ENCODE peak calls at places on chromosome 22, in seven cellular contexts. D is left lung, P is type B pancreatic cell, Y is dorsolateral prefrontal cortex, K is GM13976, W is epithelial cell of proximal tubule, Q is MCF 10A. Z is an unnamed sample.

GRCh38 chr22:38043151-38044039 is 13.8 kb upstream of the PICK1 start:
- DNase-seq in D (no peak), P (no peak), Y (no peak), K (no peak), W (no peak), Q (no peak), Z (no peak)

GRCh38 chr22:27298387-27299141 is 503.0 kb downstream of the MN1 start:
- DNase-seq in D (no peak), P (no peak), Y (no peak), K (no peak), W (no peak), Q (no peak), Z (no peak)

GRCh38 chr22:33656808-33657628 is 263.3 kb downstream of the LARGE1 start:
- DNase-seq in D (no peak), P (no peak), Y (no peak), K (no peak), W (no peak), Q (no peak), Z (no peak)

GRCh38 chr22:22556995-22557925 is 1.8 kb downstream of the PRAME start:
- DNase-seq in D (no peak), P (no peak), Y (no peak), K (no peak), W (no peak), Q (no peak), Z (no peak)

GRCh38 chr22:38203090-38203810 is 1.5 kb downstream of the MAFF start:
- DNase-seq in D (peak), P (peak), Y (no peak), K (peak), W (no peak), Q (peak), Z (no peak)

GRCh38 chr22:27296091-27296675 is 505.4 kb downstream of the MN1 start:
- DNase-seq in D (no peak), P (no peak), Y (no peak), K (no peak), W (no peak), Q (no peak), Z (no peak)

GRCh38 chr22:27966168-27967064 is 47.4 kb upstream of the PITPNB start:
- DNase-seq in D (no peak), P (no peak), Y (no peak), K (no peak), W (no peak), Q (no peak), Z (no peak)

GRCh38 chr22:30689622-30690021 is 5.1 kb upstream of the OSBP2 start:
- DNase-seq in D (no peak), P (no peak), Y (no peak), K (no peak), W (no peak), Q (no peak), Z (no peak)

GRCh38 chr22:24325105-24325757 is 54.6 kb downstream of the SPECC1L start:
- DNase-seq in D (no peak), P (no peak), Y (no peak), K (peak), W (peak), Q (peak), Z (peak)

GRCh38 chr22:33467718-33468117 is 409.5 kb upstream of the SYN3 start:
- DNase-seq in D (no peak), P (no peak), Y (no peak), K (no peak), W (no peak), Q (no peak), Z (no peak)

GRCh38 chr22:21926728-21927127 is 25.9 kb downstream of the PPM1F start:
- DNase-seq in D (peak), P (peak), Y (no peak), K (no peak), W (no peak), Q (no peak), Z (no peak)

GRCh38 chr22:29260601-29261315 is 7.0 kb downstream of the RHBDD3 start:
- DNase-seq in D (no peak), P (no peak), Y (no peak), K (peak), W (no peak), Q (no peak), Z (no peak)

GRCh38 chr22:20164863-20165262 is 14.0 kb upstream of the CCDC188 start:
- DNase-seq in D (no peak), P (no peak), Y (no peak), K (no peak), W (no peak), Q (no peak), Z (no peak)

GRCh38 chr22:32897400-32897799 is 95.9 kb downstream of the TIMP3 start:
- DNase-seq in D (no peak), P (no peak), Y (no peak), K (no peak), W (no peak), Q (peak), Z (no peak)

GRCh38 chr22:35411112-35411511 is 11.2 kb downstream of the MCM5 start:
- DNase-seq in D (peak), P (no peak), Y (no peak), K (peak), W (no peak), Q (no peak), Z (peak)
- TF ChIP-seq CTCF in D (no peak), P (no peak), Y (no peak), K (peak), W (no peak), Q (no peak), Z (peak)

GRCh38 chr22:47842119-47842518 is 1079.7 kb downstream of the TBC1D22A start:
- DNase-seq in D (peak), P (no peak), Y (no peak), K (no peak), W (no peak), Q (no peak), Z (no peak)
- TF ChIP-seq CTCF in D (no peak), P (no peak), Y (no peak), K (no peak), W (no peak), Q (no peak), Z (no peak)

DNA sequence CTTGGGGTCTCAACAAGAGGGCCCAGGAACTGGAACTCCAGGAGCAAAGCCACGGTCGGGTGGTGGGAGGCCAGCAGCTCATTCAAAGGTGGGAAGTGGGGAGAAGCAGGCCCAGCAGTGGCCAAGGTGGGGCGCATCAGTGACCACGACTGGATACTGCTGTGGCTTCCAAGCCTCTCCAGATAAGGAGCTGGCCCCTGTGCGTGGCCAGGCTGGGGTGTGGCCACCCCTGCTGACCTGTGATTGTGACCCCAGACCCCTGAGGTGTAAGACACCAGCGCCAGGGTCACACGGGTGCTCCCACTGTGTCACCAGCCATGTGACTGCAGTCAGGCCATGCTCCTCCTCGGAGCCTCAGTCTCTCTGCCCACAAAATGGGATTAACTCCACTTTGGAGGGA is 20.3 kb downstream of the A4GALT start:
- DNase-seq in D (no peak), P (no peak), Y (no peak), K (no peak), W (no peak), Q (no peak), Z (no peak)
- TF ChIP-seq CTCF in D (no peak), P (no peak), Y (no peak), K (no peak), W (no peak), Q (no peak), Z (no peak)

DNA sequence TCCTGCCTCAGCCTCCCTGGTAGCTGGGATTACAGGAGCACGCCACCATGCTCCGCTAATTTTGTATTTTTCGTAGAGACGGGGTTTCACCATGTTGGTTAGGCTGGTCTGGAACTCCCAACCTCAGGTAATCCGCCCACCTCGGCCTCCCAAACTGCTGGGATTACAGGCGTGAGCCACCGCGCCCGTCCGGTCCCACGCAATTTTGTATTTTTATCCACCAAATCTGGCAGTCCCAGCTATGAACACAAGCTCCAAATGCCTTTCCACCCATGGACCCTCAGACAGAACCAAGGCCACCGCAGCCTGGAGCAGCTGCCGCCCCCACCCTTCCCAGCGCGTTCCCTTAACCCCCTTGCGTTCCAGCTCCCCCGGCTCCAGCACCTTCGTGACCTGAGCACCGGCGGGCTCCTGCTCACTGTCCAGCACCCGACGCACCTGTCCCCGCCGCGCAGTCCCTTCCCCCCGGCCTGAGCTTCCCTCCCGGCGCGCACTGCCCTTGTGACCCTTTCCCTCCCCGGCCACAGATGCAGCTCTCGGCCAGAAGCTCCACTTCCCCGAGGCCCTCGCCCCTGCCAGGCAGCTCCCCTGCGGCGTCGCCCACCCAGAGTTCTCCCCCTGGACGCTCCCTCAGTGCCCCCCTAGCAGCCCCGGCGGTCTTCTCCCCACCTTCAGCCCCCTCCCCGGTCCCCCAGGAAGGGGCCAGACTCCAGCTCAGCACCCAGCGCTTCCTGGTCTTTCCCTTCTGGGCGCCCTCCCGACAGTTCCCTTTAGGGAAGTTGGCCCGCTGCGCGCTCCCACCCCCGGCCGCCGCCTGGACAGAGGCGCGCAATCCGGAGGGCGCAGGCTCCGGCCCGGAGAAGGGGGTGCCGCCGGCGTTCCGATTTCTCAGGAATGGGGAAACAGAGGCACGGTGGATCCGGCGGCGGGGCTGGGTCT is 5.6 kb upstream of the ZBED4 start:
- DNase-seq in D (peak), P (no peak), Y (no peak), K (no peak), W (no peak), Q (no peak), Z (no peak)
- TF ChIP-seq CTCF in D (no peak), P (no peak), Y (no peak), K (no peak), W (no peak), Q (no peak), Z (no peak)

GRCh38 chr22:25774575-25775026 is 32.6 kb downstream of the MYO18B start:
- DNase-seq in D (no peak), P (no peak), Y (peak), K (peak), W (no peak), Q (no peak), Z (peak)
- TF ChIP-seq CTCF in D (no peak), P (peak), Y (peak), K (peak), W (peak), Q (peak), Z (peak)

GRCh38 chr22:31820655-31821054 is 66.8 kb downstream of the DEPDC5 start:
- DNase-seq in D (no peak), P (no peak), Y (no peak), K (no peak), W (no peak), Q (no peak), Z (no peak)

GRCh38 chr22:31822523-31822922 is 68.7 kb downstream of the DEPDC5 start:
- DNase-seq in D (no peak), P (no peak), Y (no peak), K (no peak), W (no peak), Q (no peak), Z (no peak)

GRCh38 chr22:31821572-31821971 is 67.8 kb downstream of the DEPDC5 start:
- DNase-seq in D (no peak), P (no peak), Y (no peak), K (no peak), W (no peak), Q (no peak), Z (no peak)

GRCh38 chr22:31816750-31817149 is 62.9 kb downstream of the DEPDC5 start:
- DNase-seq in D (no peak), P (no peak), Y (no peak), K (no peak), W (no peak), Q (no peak), Z (no peak)

DNA sequence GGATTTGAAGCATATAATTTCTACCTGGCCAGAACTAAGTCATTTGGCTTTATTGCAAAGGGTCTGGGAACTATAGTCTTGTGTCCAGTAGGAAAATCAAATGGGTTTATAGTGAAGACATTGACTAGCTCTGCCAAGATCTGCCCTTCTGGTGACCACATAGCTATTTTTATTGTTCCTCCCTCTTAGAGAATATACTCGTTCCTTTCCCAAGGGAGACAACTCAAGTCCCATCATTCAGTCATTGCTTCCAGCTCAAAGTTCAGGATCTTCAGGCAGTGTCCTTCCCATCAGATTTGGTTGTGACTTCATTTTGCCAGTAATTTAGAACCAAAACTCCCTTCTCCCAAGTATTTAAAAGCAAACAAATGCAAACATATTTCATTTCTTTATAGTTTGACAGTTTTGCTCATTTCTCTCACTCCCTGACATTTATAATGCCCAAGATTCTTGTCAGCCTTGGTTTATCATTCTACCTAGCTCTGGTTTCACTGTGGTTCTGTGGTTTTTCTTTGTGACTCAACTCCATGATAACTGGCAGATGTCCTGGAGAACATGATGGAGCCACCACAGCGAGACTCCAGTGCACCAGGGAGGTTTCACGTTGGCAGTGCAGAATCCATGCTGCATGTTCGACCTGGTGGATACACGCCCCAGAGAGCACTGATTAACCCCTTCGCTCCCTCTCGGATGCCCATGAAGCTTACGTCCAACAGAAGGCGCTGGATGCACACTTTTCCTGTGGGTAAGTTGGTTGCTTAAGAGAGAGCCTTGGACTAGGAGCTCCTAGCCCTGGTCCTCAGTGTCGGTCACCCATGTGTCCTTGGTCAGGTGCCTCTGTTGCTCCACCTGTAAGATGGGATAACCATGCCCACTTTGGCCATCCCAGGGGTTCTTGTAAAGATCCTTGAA is 64.9 kb downstream of the DEPDC5 start:
- DNase-seq in D (no peak), P (no peak), Y (no peak), K (no peak), W (no peak), Q (no peak), Z (no peak)
- TF ChIP-seq CTCF in D (no peak), P (no peak), Y (no peak), K (no peak), W (no peak), Q (no peak), Z (no peak)

GRCh38 chr22:35337932-35338331 is 38.2 kb downstream of the TOM1 start:
- DNase-seq in D (no peak), P (no peak), Y (no peak), K (no peak), W (no peak), Q (no peak), Z (no peak)
- TF ChIP-seq CTCF in D (no peak), P (no peak), Y (no peak), K (peak), W (peak), Q (no peak), Z (peak)

GRCh38 chr22:36951746-36952145 is 38.3 kb downstream of the CSF2RB start:
- DNase-seq in D (no peak), P (no peak), Y (no peak), K (no peak), W (no peak), Q (no peak), Z (no peak)

GRCh38 chr22:36942561-36942960 is 29.1 kb downstream of the CSF2RB start:
- DNase-seq in D (no peak), P (no peak), Y (no peak), K (no peak), W (no peak), Q (no peak), Z (peak)

GRCh38 chr22:36948273-36949055 is 35.0 kb downstream of the CSF2RB start:
- DNase-seq in D (no peak), P (no peak), Y (no peak), K (no peak), W (no peak), Q (no peak), Z (no peak)

GRCh38 chr22:36950797-36951590 is 37.6 kb downstream of the CSF2RB start:
- DNase-seq in D (no peak), P (no peak), Y (no peak), K (no peak), W (no peak), Q (no peak), Z (no peak)

DNA sequence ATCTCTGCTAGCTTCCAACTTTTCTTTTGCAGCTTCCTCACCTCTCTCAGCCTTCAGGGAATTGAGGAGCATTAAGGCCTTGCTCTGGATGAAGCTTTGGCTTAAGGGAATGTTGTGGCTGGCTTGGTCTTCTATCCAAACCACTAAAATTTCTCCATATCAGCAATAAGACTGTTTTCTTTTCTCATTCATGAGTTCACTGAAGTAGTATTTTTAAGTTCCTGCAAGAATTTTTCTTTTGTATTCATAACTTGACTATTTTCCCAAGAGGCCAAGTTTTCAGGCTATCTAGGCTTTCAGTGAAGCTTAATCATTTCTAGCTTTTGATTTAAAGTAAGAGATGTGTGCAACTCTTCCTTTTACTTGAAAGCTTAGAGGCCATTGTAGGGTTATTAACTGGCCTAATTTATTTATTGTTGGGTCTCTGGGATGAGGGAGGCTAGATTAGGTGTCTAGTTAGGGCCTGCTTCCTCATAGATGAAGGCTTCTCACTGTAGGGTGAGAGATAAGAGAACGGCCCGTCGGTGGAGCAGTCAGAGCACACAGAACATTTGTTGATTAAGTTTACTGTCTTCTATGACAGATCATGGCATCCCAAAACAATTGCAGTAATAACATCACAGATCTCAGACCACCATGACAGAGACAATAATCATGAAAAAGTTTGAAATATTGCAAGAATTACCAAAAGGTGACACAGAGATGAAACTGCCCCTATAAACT is 33.2 kb downstream of the CSF2RB start:
- DNase-seq in D (no peak), P (no peak), Y (no peak), K (peak), W (no peak), Q (no peak), Z (peak)
- TF ChIP-seq CTCF in D (no peak), P (no peak), Y (no peak), K (no peak), W (no peak), Q (no peak), Z (peak)

GRCh38 chr22:36497910-36498669 is 8.8 kb downstream of the FOXRED2 start:
- DNase-seq in D (no peak), P (no peak), Y (peak), K (no peak), W (no peak), Q (no peak), Z (no peak)
- TF ChIP-seq CTCF in D (no peak), P (no peak), Y (no peak), K (no peak), W (no peak), Q (peak), Z (no peak)

GRCh38 chr22:44102121-44102520 is 78.0 kb downstream of the PARVB start:
- DNase-seq in D (peak), P (no peak), Y (no peak), K (no peak), W (no peak), Q (no peak), Z (no peak)

GRCh38 chr22:44100411-44100810 is 76.3 kb downstream of the PARVB start:
- DNase-seq in D (peak), P (no peak), Y (no peak), K (no peak), W (no peak), Q (no peak), Z (no peak)

GRCh38 chr22:44099696-44100095 is 75.6 kb downstream of the PARVB start:
- DNase-seq in D (peak), P (no peak), Y (no peak), K (no peak), W (no peak), Q (no peak), Z (no peak)

GRCh38 chr22:44103735-44104134 is 77.0 kb upstream of the PARVG start:
- DNase-seq in D (peak), P (no peak), Y (no peak), K (no peak), W (no peak), Q (no peak), Z (no peak)

DNA sequence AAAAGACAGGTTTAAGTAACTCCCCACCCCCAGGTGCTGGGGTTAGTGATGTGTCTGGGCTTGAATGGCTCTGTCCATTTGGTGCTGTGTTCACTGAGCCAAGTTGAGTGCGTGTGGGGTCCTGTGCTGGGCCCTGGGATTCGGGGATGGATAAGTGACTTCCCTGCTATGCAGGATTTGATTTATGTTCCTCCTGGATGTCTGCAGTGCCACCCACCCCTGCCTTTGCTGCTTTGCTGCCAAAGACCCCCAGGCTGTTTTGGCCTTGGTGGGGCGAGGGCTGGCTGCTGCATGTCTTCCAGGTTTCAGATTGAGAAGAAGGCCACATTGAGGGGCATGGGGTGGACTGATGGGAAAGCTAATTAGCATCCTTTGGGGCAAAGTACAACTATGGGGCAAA is 77.9 kb upstream of the PARVG start:
- DNase-seq in D (peak), P (no peak), Y (no peak), K (no peak), W (no peak), Q (no peak), Z (no peak)
- TF ChIP-seq CTCF in D (no peak), P (no peak), Y (no peak), K (no peak), W (no peak), Q (no peak), Z (no peak)